ENCODE peak calls at places on chromosomes 13 and 19, in six cellular contexts. M is IMR-90, O is mesenchymal stem cell, W is trophoblast cell, E is H9, I is mesendoderm. Q is an unnamed sample.

GRCh38 chr13:21069561-21070004 is 8.2 kb upstream of the LATS2 start:
- DNase-seq in M (peak), O (peak), W (peak), E (no peak), I (peak), Q (no peak)

GRCh38 chr19:17235618-17236413 is 9.8 kb downstream of the OCEL1 start:
- DNase-seq in M (peak), O (peak), W (no peak), E (peak), I (peak), Q (peak)

GRCh38 chr19:6828698-6829633 is 56.5 kb downstream of the VAV1 start:
- DNase-seq in M (no peak), O (no peak), W (peak), E (peak), I (peak), Q (no peak)

GRCh38 chr13:96218475-96218874 is 128.6 kb downstream of the HS6ST3 start:
- DNase-seq in M (no peak), O (no peak), W (no peak), E (no peak), I (no peak), Q (no peak)

GRCh38 chr13:101417043-101417406 is 717 bp upstream of the NALCN start:
- DNase-seq in M (peak), O (peak), W (no peak), E (no peak), I (peak), Q (no peak)

GRCh38 chr13:90246005-90246404 is 1101.5 kb upstream of the MIR17HG start:
- DNase-seq in M (no peak), O (no peak), W (no peak), E (no peak), I (no peak), Q (no peak)

GRCh38 chr13:73657821-73658540 is 476.2 kb downstream of the KLF12 start:
- DNase-seq in M (no peak), O (no peak), W (no peak), E (no peak), I (peak), Q (no peak)

GRCh38 chr19:37943480-37943879 is 36.5 kb downstream of the SIPA1L3 start:
- DNase-seq in M (no peak), O (no peak), W (no peak), E (no peak), I (peak), Q (no peak)

GRCh38 chr19:48446579-48446978 is 796 bp downstream of the GRWD1 start:
- DNase-seq in M (no peak), O (no peak), W (no peak), E (no peak), I (no peak), Q (no peak)

GRCh38 chr19:30742981-30743380 is 370.8 kb downstream of the ZNF536 start:
- DNase-seq in M (no peak), O (no peak), W (no peak), E (no peak), I (no peak), Q (no peak)

GRCh38 chr13:67568205-67568604 is 338.1 kb upstream of the PCDH9 start:
- DNase-seq in M (no peak), O (no peak), W (no peak), E (no peak), I (no peak), Q (no peak)

GRCh38 chr19:18501832-18502231 is 20.0 kb downstream of the ELL start:
- DNase-seq in M (no peak), O (no peak), W (no peak), E (no peak), I (no peak), Q (no peak)

GRCh38 chr19:18501351-18501750 is 20.5 kb downstream of the ELL start:
- DNase-seq in M (no peak), O (no peak), W (no peak), E (no peak), I (no peak), Q (no peak)

GRCh38 chr19:18502236-18502632 is 19.6 kb downstream of the ELL start:
- DNase-seq in M (no peak), O (no peak), W (no peak), E (no peak), I (no peak), Q (no peak)

GRCh38 chr19:18500376-18500775 is 21.5 kb downstream of the ELL start:
- DNase-seq in M (no peak), O (no peak), W (no peak), E (no peak), I (no peak), Q (no peak)

DNA sequence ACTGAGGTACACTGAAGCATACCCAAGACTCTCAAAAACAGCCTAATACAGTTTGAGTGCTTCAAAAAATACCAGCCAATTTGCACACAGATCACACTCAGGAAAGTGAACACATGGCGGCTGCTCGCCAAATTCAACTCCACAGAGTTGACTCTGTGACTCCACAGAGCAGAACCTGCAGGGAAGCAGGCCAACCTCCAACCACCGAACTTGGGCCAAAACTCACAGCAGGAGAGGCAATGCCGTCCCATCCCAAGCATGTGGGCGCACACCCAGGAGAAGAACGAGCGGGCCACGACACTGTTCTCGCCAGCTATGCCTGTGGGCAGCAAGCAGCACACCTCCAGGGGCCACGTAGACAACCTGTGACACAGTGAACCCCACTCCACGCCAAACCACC is 21.1 kb downstream of the ELL start:
- DNase-seq in M (no peak), O (no peak), W (no peak), E (no peak), I (no peak), Q (no peak)
- H3K9ac ChIP-seq in M (no peak), O (no peak), W (no peak), E (no peak), I (no peak), Q (no peak)

DNA sequence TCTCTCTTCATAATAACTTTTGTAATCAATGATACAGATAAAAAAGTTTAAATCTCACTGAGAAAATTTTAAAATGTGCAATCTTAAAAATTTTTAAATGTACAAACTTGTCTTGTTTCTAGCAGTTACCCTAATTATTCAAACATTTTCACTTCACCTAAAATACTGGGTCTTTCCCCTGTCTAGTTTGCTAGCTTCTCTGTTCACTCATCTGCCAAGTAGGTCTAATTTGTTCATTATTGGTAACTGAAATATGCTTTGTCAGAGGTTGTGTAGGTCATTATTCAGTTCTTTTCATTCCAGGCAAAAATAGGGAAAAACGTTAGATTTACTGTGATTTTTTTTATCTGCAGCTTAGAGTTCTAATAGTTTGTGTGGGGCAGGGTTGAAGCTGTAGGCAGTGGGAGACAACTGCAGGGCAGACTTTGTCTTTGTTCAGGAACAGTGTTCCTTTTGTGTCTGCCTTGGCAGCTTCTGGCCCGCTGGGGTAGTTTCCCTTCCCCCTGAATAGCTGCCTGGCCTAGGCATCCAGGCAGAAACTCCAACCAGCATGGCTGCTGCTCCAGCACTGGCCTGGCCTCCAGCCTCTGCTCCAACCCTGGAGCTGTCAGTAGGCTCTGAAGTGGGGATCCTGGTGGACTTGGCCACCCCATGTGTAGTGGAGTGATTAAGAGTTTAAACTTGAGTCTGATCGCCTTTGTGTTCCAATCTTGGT is 48.5 kb downstream of the WDFY2 start:
- DNase-seq in M (no peak), O (no peak), W (no peak), E (peak), I (peak), Q (peak)
- H2BK5ac ChIP-seq in M (peak), O (no peak), W (peak), E (no peak), I (no peak), Q (no peak)

GRCh38 chr19:11382898-11383705 is 1.0 kb downstream of the EPOR start:
- DNase-seq in M (no peak), O (peak), W (peak), E (peak), I (peak), Q (no peak)
- H3K9ac ChIP-seq in M (no peak), O (no peak), W (no peak), E (no peak), I (peak), Q (peak)

GRCh38 chr19:1355974-1356865 is 27.5 kb upstream of the NDUFS7 start:
- DNase-seq in M (peak), O (peak), W (no peak), E (no peak), I (no peak), Q (no peak)
- H2BK5ac ChIP-seq in M (no peak), O (no peak), W (no peak), E (no peak), I (no peak), Q (no peak)

GRCh38 chr19:9947441-9947840 is 11.1 kb upstream of the OLFM2 start:
- DNase-seq in M (no peak), O (no peak), W (no peak), E (no peak), I (no peak), Q (no peak)
- H3K9ac ChIP-seq in M (no peak), O (no peak), W (no peak), E (no peak), I (no peak), Q (no peak)

DNA sequence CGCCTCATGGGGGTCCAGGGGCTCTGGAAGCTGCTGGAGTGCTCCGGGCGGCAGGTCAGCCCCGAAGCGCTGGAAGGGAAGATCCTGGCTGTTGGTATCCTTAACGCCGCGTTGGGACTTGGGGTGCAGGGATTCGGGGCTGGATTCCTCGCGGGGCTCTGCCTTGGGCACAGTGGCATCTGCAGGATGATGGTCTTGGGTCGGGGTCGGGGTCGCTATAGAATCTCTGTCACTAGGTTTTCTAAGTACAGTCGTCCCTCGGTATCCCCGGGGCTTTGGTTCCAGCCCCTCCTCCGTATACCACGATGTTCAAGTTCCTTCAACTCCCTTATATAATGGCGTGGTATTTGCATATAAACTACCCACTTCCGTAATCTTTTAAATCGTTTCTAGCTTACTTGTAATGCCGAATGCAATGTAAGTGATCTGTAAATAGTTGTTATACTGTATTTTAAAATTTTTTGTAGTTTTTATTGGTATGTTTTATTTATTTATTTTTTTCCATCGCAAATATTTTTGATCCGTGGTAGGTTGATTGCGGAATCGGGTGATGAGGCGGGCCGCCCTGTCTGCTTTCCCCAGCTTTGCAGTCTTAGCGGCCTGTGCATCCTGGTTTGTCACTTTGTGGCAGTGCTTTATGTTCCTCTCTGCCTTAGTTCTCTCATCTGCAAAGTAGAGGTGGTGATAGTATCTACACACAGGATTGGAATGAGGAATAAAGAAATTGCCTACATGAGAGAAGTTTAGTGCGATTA is 606 bp downstream of the ERCC5 start:
- DNase-seq in M (peak), O (peak), W (peak), E (peak), I (peak), Q (no peak)
- H2BK5ac ChIP-seq in M (peak), O (peak), W (peak), E (no peak), I (no peak), Q (peak)

GRCh38 chr19:58217069-58217481 is 11.6 kb upstream of the ZNF544 start:
- DNase-seq in M (no peak), O (no peak), W (no peak), E (peak), I (no peak), Q (no peak)
- H3K9ac ChIP-seq in M (no peak), O (no peak), W (no peak), E (no peak), I (no peak), Q (no peak)

GRCh38 chr19:33339750-33340029 is 33.8 kb upstream of the CEBPG start:
- DNase-seq in M (no peak), O (no peak), W (no peak), E (no peak), I (no peak), Q (no peak)
- H2BK5ac ChIP-seq in M (no peak), O (no peak), W (no peak), E (no peak), I (no peak), Q (no peak)

GRCh38 chr19:50640368-50640767 is 687 bp upstream of the SYT3 start:
- DNase-seq in M (no peak), O (no peak), W (no peak), E (no peak), I (no peak), Q (no peak)
- H3K9ac ChIP-seq in M (no peak), O (no peak), W (no peak), E (no peak), I (no peak), Q (no peak)

Q was measured in neuronal stem cell.